ENCODE peak calls at places on chromosome 9, in seven cellular contexts. B, H, Q, A, M, Z and F are unnamed samples.

GRCh38 chr9:136149853-136150252 is 31.2 kb upstream of the TMEM250 start:
- DNase-seq in B (no peak), H (no peak), Q (no peak), A (no peak), M (no peak), Z (no peak), F (no peak)

GRCh38 chr9:2291980-2292704 is 277.0 kb downstream of the SMARCA2 start:
- DNase-seq in B (no peak), H (peak; percentile 52), Q (no peak), A (no peak), M (no peak), Z (no peak), F (no peak)

GRCh38 chr9:5459289-5459829 is 9.0 kb downstream of the CD274 start:
- DNase-seq in B (no peak), H (no peak), Q (no peak), A (no peak), M (no peak), Z (no peak), F (peak; percentile 82)

GRCh38 chr9:95070549-95071021 is 246.9 kb downstream of the FANCC start:
- DNase-seq in B (no peak), H (no peak), Q (peak; percentile 69), A (peak; percentile 57), M (no peak), Z (no peak), F (no peak)

GRCh38 chr9:127458921-127459320 is 7.6 kb downstream of the LRSAM1 start:
- DNase-seq in B (no peak), H (no peak), Q (no peak), A (no peak), M (no peak), Z (no peak), F (no peak)

GRCh38 chr9:132901859-132902831 is 23.4 kb downstream of the SPACA9 start:
- DNase-seq in B (no peak), H (peak; percentile 53), Q (peak; percentile 92), A (peak; percentile 82), M (peak; percentile 85), Z (peak; percentile 76), F (peak; percentile 82)

GRCh38 chr9:120927125-120928014 is 774 bp upstream of the TRAF1 start:
- DNase-seq in B (no peak), H (no peak), Q (no peak), A (no peak), M (peak; percentile 37), Z (no peak), F (peak; percentile 65)

GRCh38 chr9:117156150-117156688 is 258.6 kb downstream of the ASTN2 start:
- DNase-seq in B (no peak), H (no peak), Q (no peak), A (no peak), M (no peak), Z (no peak), F (no peak)

GRCh38 chr9:130936285-130937117 is 2.5 kb downstream of the FIBCD1 start:
- DNase-seq in B (no peak), H (no peak), Q (no peak), A (peak; percentile 83), M (peak; percentile 97), Z (no peak), F (no peak)

GRCh38 chr9:107674937-107675277 is 185.3 kb upstream of the KLF4 start:
- DNase-seq in B (no peak), H (no peak), Q (peak; percentile 92), A (no peak), M (peak; percentile 91), Z (no peak), F (peak; percentile 13)

GRCh38 chr9:99300103-99300439 is 78.0 kb downstream of the SEC61B start:
- DNase-seq in B (no peak), H (no peak), Q (no peak), A (no peak), M (no peak), Z (no peak), F (no peak)

GRCh38 chr9:99300603-99301002 is 78.5 kb downstream of the SEC61B start:
- DNase-seq in B (no peak), H (no peak), Q (no peak), A (no peak), M (no peak), Z (no peak), F (no peak)

GRCh38 chr9:99296375-99296951 is 74.4 kb downstream of the SEC61B start:
- DNase-seq in B (peak; percentile 53), H (peak; percentile 27), Q (no peak), A (no peak), M (no peak), Z (peak; percentile 56), F (peak; percentile 67)

GRCh38 chr9:99298660-99299059 is 76.6 kb downstream of the SEC61B start:
- DNase-seq in B (no peak), H (no peak), Q (no peak), A (no peak), M (no peak), Z (no peak), F (no peak)

DNA sequence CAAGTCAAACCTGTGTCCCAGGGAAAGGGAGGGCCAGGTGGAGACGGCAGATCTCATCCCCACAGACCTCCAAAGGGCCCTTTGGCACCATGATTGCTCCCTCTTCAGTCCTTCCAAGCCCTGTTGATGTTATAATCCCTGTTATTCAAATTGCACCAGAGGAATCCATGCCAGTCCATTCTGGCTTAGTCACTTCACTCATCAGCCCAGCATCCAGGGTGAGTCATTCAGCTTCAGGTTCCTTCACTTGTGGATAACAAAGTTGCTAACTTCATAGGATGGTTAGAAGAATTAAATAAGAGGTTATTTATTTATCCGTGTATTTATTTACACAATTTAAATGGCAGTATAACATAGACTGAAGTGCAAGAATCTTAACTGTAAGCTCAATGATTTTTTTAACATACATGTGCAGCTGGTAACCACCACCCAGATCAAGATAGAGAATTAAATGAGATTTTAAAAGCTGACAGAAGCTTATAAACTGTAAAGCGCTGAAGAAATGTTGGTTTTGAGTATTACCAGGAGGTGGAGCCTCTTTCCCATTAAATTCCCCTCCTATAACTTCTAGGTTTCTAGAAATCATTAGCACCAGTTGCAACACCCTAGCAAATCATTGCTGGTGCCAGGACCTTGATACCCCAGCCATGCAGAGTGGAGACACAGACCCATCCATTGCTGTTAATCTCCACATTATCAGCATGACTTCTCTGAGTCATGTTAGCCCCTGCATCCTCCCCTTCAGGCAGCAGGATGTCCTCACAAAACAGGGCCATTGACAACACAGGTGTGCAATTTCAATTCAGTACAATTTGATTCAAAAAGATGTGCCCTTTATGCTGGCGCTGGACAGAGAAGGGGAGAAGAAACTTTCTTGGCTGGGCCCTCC is 77.4 kb downstream of the SEC61B start:
- DNase-seq in B (no peak), H (no peak), Q (no peak), A (peak; percentile 20), M (peak; percentile 39), Z (no peak), F (peak; percentile 16)
- TF ChIP-seq CTCF in B (no peak), H (no peak), Q (no peak), A (peak; percentile 28), M (peak; percentile 1), Z (no peak), F (no peak)

GRCh38 chr9:113809192-113809482 is 67.0 kb upstream of the ZNF618 start:
- DNase-seq in B (no peak), H (no peak), Q (peak; percentile 56), A (no peak), M (no peak), Z (no peak), F (no peak)

GRCh38 chr9:113803811-113804589 is 72.1 kb upstream of the ZNF618 start:
- DNase-seq in B (no peak), H (no peak), Q (peak; percentile 56), A (no peak), M (no peak), Z (no peak), F (no peak)

GRCh38 chr9:113805753-113806152 is 70.4 kb upstream of the ZNF618 start:
- DNase-seq in B (no peak), H (no peak), Q (peak; percentile 68), A (no peak), M (no peak), Z (no peak), F (no peak)

GRCh38 chr9:113808391-113809191 is 67.5 kb upstream of the ZNF618 start:
- DNase-seq in B (no peak), H (peak; percentile 22), Q (peak; percentile 85), A (peak; percentile 50), M (peak; percentile 37), Z (no peak), F (no peak)

GRCh38 chr9:113807173-113808061 is 68.7 kb upstream of the ZNF618 start:
- DNase-seq in B (no peak), H (peak; percentile 30), Q (peak; percentile 87), A (peak; percentile 62), M (peak; percentile 71), Z (no peak), F (peak; percentile 48)
- H3K4me3 ChIP-seq in B (no peak overlapping the region), H (peak overlapping the region; percentile 51), Q (no peak overlapping the region), A (no peak overlapping the region), M (no peak overlapping the region), Z (no peak overlapping the region), F (no peak overlapping the region)

DNA sequence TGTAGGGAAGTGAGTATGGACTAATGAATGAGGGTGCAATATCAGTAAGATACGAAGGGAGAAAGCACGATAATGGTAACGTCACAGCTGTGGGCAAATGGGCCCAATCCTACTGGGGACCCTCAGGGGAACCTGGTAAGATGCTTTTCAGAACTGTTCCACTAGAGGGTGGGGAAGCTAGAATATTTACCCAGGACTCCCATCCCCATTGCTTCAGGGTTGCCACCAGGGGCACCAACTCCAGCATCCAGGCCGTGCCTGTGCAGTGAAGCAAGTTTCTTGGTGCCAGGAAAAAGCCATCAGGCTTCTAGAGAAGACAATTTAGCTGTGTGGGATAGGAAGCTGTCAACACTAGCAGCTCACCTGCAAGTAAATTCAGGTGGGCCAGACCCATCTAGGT is 409.3 kb downstream of the AGTPBP1 start:
- DNase-seq in B (no peak), H (no peak), Q (no peak), A (peak; percentile 29), M (peak; percentile 40), Z (no peak), F (peak; percentile 33)
- TF ChIP-seq CTCF in B (no peak), H (no peak), Q (no peak), A (no peak), M (peak; percentile 42), Z (no peak), F (peak; percentile 28)

GRCh38 chr9:123048748-123049147 is 15.3 kb downstream of the GPR21 start:
- DNase-seq in B (no peak), H (no peak), Q (no peak), A (no peak), M (no peak), Z (no peak), F (no peak)
- H3K4me3 ChIP-seq in B (no peak overlapping the region), H (no peak overlapping the region), Q (no peak overlapping the region), A (no peak overlapping the region), M (no peak overlapping the region), Z (no peak overlapping the region), F (no peak overlapping the region)

GRCh38 chr9:96875460-96876142 is 21.3 kb upstream of the ZNF782 start:
- DNase-seq in B (peak; percentile 77), H (peak; percentile 32), Q (no peak), A (peak; percentile 91), M (peak; percentile 88), Z (peak; percentile 33), F (peak; percentile 91)
- TF ChIP-seq CTCF in B (no peak), H (peak; percentile 9), Q (no peak), A (peak; percentile 21), M (peak; percentile 29), Z (no peak), F (peak; percentile 33)

GRCh38 chr9:91985692-91986091 is 35.7 kb upstream of the ROR2 start:
- DNase-seq in B (no peak), H (no peak), Q (no peak), A (no peak), M (no peak), Z (no peak), F (no peak)

GRCh38 chr9:91991621-91992435 is 41.8 kb upstream of the ROR2 start:
- DNase-seq in B (no peak), H (no peak), Q (no peak), A (no peak), M (no peak), Z (no peak), F (no peak)

GRCh38 chr9:91986248-91986647 is 36.2 kb upstream of the ROR2 start:
- DNase-seq in B (no peak), H (no peak), Q (no peak), A (no peak), M (no peak), Z (no peak), F (no peak)
- H3K4me3 ChIP-seq in B (no peak overlapping the region), H (no peak overlapping the region), Q (no peak overlapping the region), A (no peak overlapping the region), M (no peak overlapping the region), Z (no peak overlapping the region), F (no peak overlapping the region)